ENCODE peak calls at places on chromosomes 6 and 20, in nine cellular contexts. S is EH; F is hypothalamus; Z is cardiac muscle cell; P is stimulated activated CD8-positive, alpha-beta memory T cell treated with anti-CD3 and anti-CD28 coated beads, Interleukin-15, amount 100 ng/mL, for 24 hours; L is SW480; B is NAMALWA; I is OCI-M1; K is activated CD4-positive, alpha-beta T cell treated with anti-CD3 and anti-CD28 coated beads, Interleukin-2, amount 50 U/mL, for 1 hour. C is an unnamed sample.

GRCh38 chr6:43579171-43579570 is 3.2 kb downstream of the POLH start:
- DNase-seq in I (no peak), L (no peak), P (no peak), S (peak; percentile 83), B (no peak), K (no peak), F (no peak), Z (no peak), C (peak; percentile 31)

GRCh38 chr6:36150283-36150682 is 20.0 kb downstream of the MAPK13 start:
- DNase-seq in I (peak; percentile 31), L (no peak), S (no peak), B (no peak), Z (no peak), F (no peak), K (no peak), P (no peak), C (no peak)

GRCh38 chr6:33746036-33746600 is 587 bp downstream of the IP6K3 start:
- DNase-seq in I (no peak), B (no peak), K (no peak), S (peak; percentile 81), P (no peak), F (peak; percentile 45), L (no peak), Z (peak; percentile 65), C (peak; percentile 21)

GRCh38 chr6:138007014-138007472 is 100.2 kb downstream of the PERP start:
- DNase-seq in S (peak; percentile 37), I (peak; percentile 57), Z (peak; percentile 28), L (peak; percentile 27), P (no peak), K (no peak), F (no peak), B (peak; percentile 33), C (peak; percentile 17)

GRCh38 chr6:134398453-134398852 is 80.5 kb upstream of the SGK1 start:
- DNase-seq in B (peak; percentile 8), L (no peak), K (no peak), F (no peak), I (peak; percentile 50), P (no peak), S (peak; percentile 40), Z (no peak), C (no peak)

GRCh38 chr6:76250666-76251065 is 178.2 kb upstream of the IMPG1 start:
- DNase-seq in Z (peak; percentile 5), S (no peak), P (no peak), F (no peak), K (no peak), L (no peak), I (peak; percentile 94), B (no peak), C (no peak)

GRCh38 chr6:21593927-21594421 is 423 bp downstream of the SOX4 start:
- DNase-seq in P (peak; percentile 2), F (no peak), S (peak; percentile 72), I (no peak), L (no peak), B (peak; percentile 61), Z (peak; percentile 74), K (no peak), C (peak; percentile 65)

GRCh38 chr6:43328528-43328927 is 19.9 kb upstream of the CRIP3 start:
- DNase-seq in P (no peak), S (no peak), L (peak; percentile 55), I (no peak), K (no peak), F (no peak), B (no peak), Z (no peak), C (no peak)

GRCh38 chr6:18293192-18293904 is 29.0 kb upstream of the DEK start:
- DNase-seq in B (no peak), K (no peak), P (no peak), S (peak; percentile 88), I (peak; percentile 42), L (peak; percentile 72), Z (peak; percentile 2), F (no peak), C (peak; percentile 22)

GRCh38 chr6:170025341-170026271 is 265.3 kb downstream of the DLL1 start:
- DNase-seq in Z (no peak), I (no peak), P (no peak), K (no peak), L (no peak), F (no peak), B (no peak), S (no peak), C (no peak)

GRCh38 chr6:5093231-5094015 is 8.3 kb downstream of the PPP1R3G start:
- DNase-seq in P (no peak), I (peak; percentile 20), S (no peak), B (no peak), F (no peak), Z (no peak), L (no peak), K (no peak), C (no peak)

GRCh38 chr6:77368660-77369313 is 94.5 kb downstream of the HTR1B start:
- DNase-seq in F (no peak), S (peak; percentile 40), P (no peak), K (no peak), L (no peak), Z (peak; percentile 63), B (no peak), I (no peak), C (no peak)

GRCh38 chr6:151247510-151247909 is 7.7 kb downstream of the AKAP12 start:
- DNase-seq in I (no peak), S (no peak), L (no peak), P (no peak), Z (no peak), F (no peak), K (no peak), B (no peak), C (peak; percentile 39)

GRCh38 chr6:31180500-31180899 is 10.0 kb upstream of the POU5F1 start:
- DNase-seq in Z (peak; percentile 83), I (no peak), B (peak; percentile 84), K (peak; percentile 67), P (no peak), F (no peak), L (no peak), S (peak; percentile 87), C (peak; percentile 50)

GRCh38 chr6:106857771-106858652 is 116.5 kb downstream of the CD24 start:
- DNase-seq in K (no peak), S (no peak), L (no peak), I (no peak), F (no peak), Z (no peak), B (no peak), P (no peak), C (no peak)

GRCh38 chr6:137731960-137732616 is 135.0 kb upstream of the TNFAIP3 start:
- DNase-seq in F (no peak), L (peak; percentile 53), Z (peak; percentile 76), I (no peak), P (no peak), S (peak; percentile 75), K (no peak), B (no peak), C (peak; percentile 30)

GRCh38 chr6:90940812-90941481 is 354.1 kb upstream of the MAP3K7 start:
- DNase-seq in I (peak; percentile 90), Z (peak; percentile 87), K (no peak), B (peak; percentile 94), S (peak; percentile 14), P (no peak), F (no peak), L (peak; percentile 64), C (peak; percentile 45)

GRCh38 chr20:7985916-7986315 is 33.6 kb downstream of the TMX4 start:
- DNase-seq in L (no peak), I (no peak), Z (no peak), K (no peak), P (no peak), S (no peak), B (no peak), F (no peak), C (no peak)

GRCh38 chr6:291148-291696 is 1.1 kb upstream of the DUSP22 start:
- DNase-seq in P (no peak), K (no peak), Z (peak; percentile 30), I (no peak), B (no peak), S (peak; percentile 32), F (no peak), L (no peak), C (no peak)

GRCh38 chr20:62887147-62887859 is 25.7 kb upstream of the TCFL5 start:
- DNase-seq in L (peak; percentile 91), B (no peak), K (peak; percentile 35), F (no peak), Z (peak; percentile 93), P (no peak), I (no peak), S (peak; percentile 95), C (peak; percentile 92)

GRCh38 chr20:33647603-33648395 is 14.3 kb upstream of the C20orf144 start:
- DNase-seq in P (no peak), Z (peak; percentile 61), I (peak; percentile 31), L (no peak), F (no peak), S (peak; percentile 84), K (no peak), B (no peak), C (peak; percentile 85)

GRCh38 chr20:37567671-37568588 is 40.3 kb upstream of the BLCAP start:
- DNase-seq in P (no peak), F (no peak), I (peak; percentile 87), B (no peak), L (peak; percentile 55), K (no peak), S (peak; percentile 9), Z (peak; percentile 14), C (no peak)

GRCh38 chr20:8388146-8388545 is 256.1 kb downstream of the PLCB1 start:
- DNase-seq in B (no peak), L (peak; percentile 14), S (peak; percentile 79), I (no peak), P (no peak), Z (peak; percentile 51), F (no peak), K (no peak), C (peak; percentile 67)

GRCh38 chr6:27726620-27727023 is 185.6 kb downstream of the OR2B2 start:
- DNase-seq in B (peak; percentile 5), L (no peak), K (no peak), P (no peak), F (no peak), I (peak; percentile 68), Z (no peak), S (no peak), C (no peak)

GRCh38 chr6:110902091-110902490 is 27.5 kb downstream of the AMD1 start:
- DNase-seq in S (no peak), F (no peak), Z (no peak), L (no peak), I (no peak), B (no peak), K (no peak), P (no peak), C (no peak)

GRCh38 chr20:52076164-52076563 is 115.4 kb downstream of the ZFP64 start:
- DNase-seq in Z (peak; percentile 7), B (no peak), S (peak; percentile 39), F (no peak), P (no peak), I (peak; percentile 12), K (no peak), L (no peak), C (no peak)

C was measured in astrocyte.